ENCODE peak calls at places on chromosomes 1 and 21, in eight cellular contexts. One of them, this sample, is unnamed.

GRCh38 chr1:192901500-192901899 is 92.7 kb downstream of the RGS2 start:
- DNase-seq in body of pancreas: no peak
- DNase-seq in fibroblast of pulmonary artery: no peak
- DNase-seq in CD8-positive, alpha-beta T cell: no peak
- DNase-seq in GM06990: no peak
- DNase-seq in transverse colon: no peak
- DNase-seq in heart right ventricle: no peak
- DNase-seq in SK-N-SH: no peak
- DNase-seq in this sample: no peak

GRCh38 chr1:229907884-229908633 is 159.0 kb upstream of the GALNT2 start:
- DNase-seq in body of pancreas: no peak
- DNase-seq in fibroblast of pulmonary artery: no peak
- DNase-seq in CD8-positive, alpha-beta T cell: no peak
- DNase-seq in GM06990: no peak
- DNase-seq in transverse colon: no peak
- DNase-seq in heart right ventricle: no peak
- DNase-seq in SK-N-SH: no peak
- DNase-seq in this sample: no peak

GRCh38 chr1:36151845-36152203 is 2.5 kb upstream of the TRAPPC3 start:
- DNase-seq in body of pancreas: no peak
- DNase-seq in fibroblast of pulmonary artery: no peak
- DNase-seq in CD8-positive, alpha-beta T cell: peak
- DNase-seq in GM06990: peak
- DNase-seq in transverse colon: peak
- DNase-seq in heart right ventricle: peak
- DNase-seq in SK-N-SH: no peak
- DNase-seq in this sample: peak

GRCh38 chr1:12107718-12108117 is 44.6 kb downstream of the TNFRSF8 start:
- DNase-seq in body of pancreas: no peak
- DNase-seq in fibroblast of pulmonary artery: no peak
- DNase-seq in CD8-positive, alpha-beta T cell: no peak
- DNase-seq in GM06990: no peak
- DNase-seq in transverse colon: no peak
- DNase-seq in heart right ventricle: no peak
- DNase-seq in SK-N-SH: no peak
- DNase-seq in this sample: no peak

GRCh38 chr1:181255270-181255929 is 166.9 kb downstream of the IER5 start:
- DNase-seq in body of pancreas: peak
- DNase-seq in fibroblast of pulmonary artery: peak
- DNase-seq in CD8-positive, alpha-beta T cell: no peak
- DNase-seq in GM06990: no peak
- DNase-seq in transverse colon: no peak
- DNase-seq in heart right ventricle: no peak
- DNase-seq in SK-N-SH: no peak
- DNase-seq in this sample: no peak

GRCh38 chr1:108815566-108815965 is 41.3 kb downstream of the AKNAD1 start:
- DNase-seq in body of pancreas: no peak
- DNase-seq in fibroblast of pulmonary artery: peak
- DNase-seq in CD8-positive, alpha-beta T cell: no peak
- DNase-seq in GM06990: no peak
- DNase-seq in transverse colon: no peak
- DNase-seq in heart right ventricle: no peak
- DNase-seq in SK-N-SH: no peak
- DNase-seq in this sample: no peak

GRCh38 chr1:163161841-163162240 is 40.9 kb downstream of the RGS5 start:
- DNase-seq in body of pancreas: no peak
- DNase-seq in fibroblast of pulmonary artery: no peak
- DNase-seq in CD8-positive, alpha-beta T cell: no peak
- DNase-seq in GM06990: no peak
- DNase-seq in transverse colon: no peak
- DNase-seq in heart right ventricle: no peak
- DNase-seq in SK-N-SH: no peak
- DNase-seq in this sample: no peak

GRCh38 chr1:174953657-174954435 is 45.9 kb upstream of the CACYBP start:
- DNase-seq in body of pancreas: no peak
- DNase-seq in fibroblast of pulmonary artery: no peak
- DNase-seq in CD8-positive, alpha-beta T cell: no peak
- DNase-seq in GM06990: no peak
- DNase-seq in transverse colon: peak
- DNase-seq in heart right ventricle: no peak
- DNase-seq in SK-N-SH: peak
- DNase-seq in this sample: peak

GRCh38 chr1:184882649-184883303 is 91.5 kb downstream of the NIBAN1 start:
- DNase-seq in body of pancreas: no peak
- DNase-seq in fibroblast of pulmonary artery: peak
- DNase-seq in CD8-positive, alpha-beta T cell: no peak
- DNase-seq in GM06990: no peak
- DNase-seq in transverse colon: peak
- DNase-seq in heart right ventricle: no peak
- DNase-seq in SK-N-SH: no peak
- DNase-seq in this sample: peak

GRCh38 chr1:171751208-171751607 is 9.3 kb upstream of the VAMP4 start:
- DNase-seq in body of pancreas: no peak
- DNase-seq in fibroblast of pulmonary artery: no peak
- DNase-seq in CD8-positive, alpha-beta T cell: no peak
- DNase-seq in GM06990: no peak
- DNase-seq in transverse colon: no peak
- DNase-seq in heart right ventricle: no peak
- DNase-seq in SK-N-SH: no peak
- DNase-seq in this sample: peak

GRCh38 chr1:224245188-224245587 is 62.1 kb downstream of the DEGS1 start:
- DNase-seq in body of pancreas: no peak
- DNase-seq in fibroblast of pulmonary artery: peak
- DNase-seq in CD8-positive, alpha-beta T cell: peak
- DNase-seq in GM06990: peak
- DNase-seq in transverse colon: peak
- DNase-seq in heart right ventricle: peak
- DNase-seq in SK-N-SH: peak
- DNase-seq in this sample: peak

GRCh38 chr1:67646145-67647035 is 38.6 kb upstream of the GADD45A start:
- DNase-seq in body of pancreas: peak
- DNase-seq in fibroblast of pulmonary artery: peak
- DNase-seq in CD8-positive, alpha-beta T cell: no peak
- DNase-seq in GM06990: no peak
- DNase-seq in transverse colon: no peak
- DNase-seq in heart right ventricle: peak
- DNase-seq in SK-N-SH: peak
- DNase-seq in this sample: no peak

GRCh38 chr1:176989023-176989422 is 175.5 kb downstream of the ASTN1 start:
- DNase-seq in body of pancreas: no peak
- DNase-seq in fibroblast of pulmonary artery: peak
- DNase-seq in CD8-positive, alpha-beta T cell: no peak
- DNase-seq in GM06990: no peak
- DNase-seq in transverse colon: no peak
- DNase-seq in heart right ventricle: no peak
- DNase-seq in SK-N-SH: no peak
- DNase-seq in this sample: no peak

GRCh38 chr1:98119793-98120192 is 199.0 kb upstream of the DPYD start:
- DNase-seq in body of pancreas: peak
- DNase-seq in fibroblast of pulmonary artery: peak
- DNase-seq in CD8-positive, alpha-beta T cell: no peak
- DNase-seq in GM06990: no peak
- DNase-seq in transverse colon: no peak
- DNase-seq in heart right ventricle: no peak
- DNase-seq in SK-N-SH: no peak
- DNase-seq in this sample: peak

GRCh38 chr1:90687747-90688146 is 29.4 kb downstream of the BARHL2 start:
- DNase-seq in body of pancreas: no peak
- DNase-seq in fibroblast of pulmonary artery: no peak
- DNase-seq in CD8-positive, alpha-beta T cell: no peak
- DNase-seq in GM06990: no peak
- DNase-seq in transverse colon: no peak
- DNase-seq in heart right ventricle: no peak
- DNase-seq in SK-N-SH: no peak
- DNase-seq in this sample: no peak

GRCh38 chr1:228978486-228979324 is 243.4 kb downstream of the RHOU start:
- DNase-seq in body of pancreas: peak
- DNase-seq in fibroblast of pulmonary artery: peak
- DNase-seq in CD8-positive, alpha-beta T cell: no peak
- DNase-seq in GM06990: no peak
- DNase-seq in transverse colon: peak
- DNase-seq in heart right ventricle: no peak
- DNase-seq in SK-N-SH: peak
- DNase-seq in this sample: no peak

GRCh38 chr1:246161626-246162025 is 345.5 kb downstream of the SMYD3 start:
- DNase-seq in body of pancreas: no peak
- DNase-seq in fibroblast of pulmonary artery: peak
- DNase-seq in CD8-positive, alpha-beta T cell: no peak
- DNase-seq in GM06990: no peak
- DNase-seq in transverse colon: no peak
- DNase-seq in heart right ventricle: no peak
- DNase-seq in SK-N-SH: no peak
- DNase-seq in this sample: no peak

GRCh38 chr21:34009193-34009592 is 64.2 kb upstream of the MRPS6 start:
- DNase-seq in body of pancreas: no peak
- DNase-seq in fibroblast of pulmonary artery: no peak
- DNase-seq in CD8-positive, alpha-beta T cell: no peak
- DNase-seq in GM06990: no peak
- DNase-seq in transverse colon: no peak
- DNase-seq in heart right ventricle: no peak
- DNase-seq in SK-N-SH: no peak
- DNase-seq in this sample: no peak

GRCh38 chr21:34011660-34012059 is 61.7 kb upstream of the MRPS6 start:
- DNase-seq in body of pancreas: no peak
- DNase-seq in fibroblast of pulmonary artery: no peak
- DNase-seq in CD8-positive, alpha-beta T cell: no peak
- DNase-seq in GM06990: no peak
- DNase-seq in transverse colon: no peak
- DNase-seq in heart right ventricle: no peak
- DNase-seq in SK-N-SH: no peak
- DNase-seq in this sample: no peak

GRCh38 chr21:34004984-34005383 is 68.4 kb upstream of the MRPS6 start:
- DNase-seq in body of pancreas: no peak
- DNase-seq in fibroblast of pulmonary artery: no peak
- DNase-seq in CD8-positive, alpha-beta T cell: no peak
- DNase-seq in GM06990: no peak
- DNase-seq in transverse colon: no peak
- DNase-seq in heart right ventricle: peak
- DNase-seq in SK-N-SH: no peak
- DNase-seq in this sample: no peak

GRCh38 chr21:34006603-34007168 is 66.7 kb upstream of the MRPS6 start:
- DNase-seq in body of pancreas: no peak
- DNase-seq in fibroblast of pulmonary artery: no peak
- DNase-seq in CD8-positive, alpha-beta T cell: no peak
- DNase-seq in GM06990: no peak
- DNase-seq in transverse colon: no peak
- DNase-seq in heart right ventricle: no peak
- DNase-seq in SK-N-SH: no peak
- DNase-seq in this sample: no peak

GRCh38 chr21:34008618-34009017 is 64.8 kb upstream of the MRPS6 start:
- DNase-seq in body of pancreas: no peak
- DNase-seq in fibroblast of pulmonary artery: no peak
- DNase-seq in CD8-positive, alpha-beta T cell: no peak
- DNase-seq in GM06990: no peak
- DNase-seq in transverse colon: no peak
- DNase-seq in heart right ventricle: no peak
- DNase-seq in SK-N-SH: no peak
- DNase-seq in this sample: no peak
- TF ChIP-seq CTCF in body of pancreas: no peak
- TF ChIP-seq CTCF in fibroblast of pulmonary artery: no peak
- TF ChIP-seq CTCF in CD8-positive, alpha-beta T cell: no peak
- TF ChIP-seq CTCF in GM06990: no peak
- TF ChIP-seq CTCF in transverse colon: no peak
- TF ChIP-seq CTCF in heart right ventricle: no peak
- TF ChIP-seq CTCF in SK-N-SH: no peak
- TF ChIP-seq CTCF in this sample: no peak

DNA sequence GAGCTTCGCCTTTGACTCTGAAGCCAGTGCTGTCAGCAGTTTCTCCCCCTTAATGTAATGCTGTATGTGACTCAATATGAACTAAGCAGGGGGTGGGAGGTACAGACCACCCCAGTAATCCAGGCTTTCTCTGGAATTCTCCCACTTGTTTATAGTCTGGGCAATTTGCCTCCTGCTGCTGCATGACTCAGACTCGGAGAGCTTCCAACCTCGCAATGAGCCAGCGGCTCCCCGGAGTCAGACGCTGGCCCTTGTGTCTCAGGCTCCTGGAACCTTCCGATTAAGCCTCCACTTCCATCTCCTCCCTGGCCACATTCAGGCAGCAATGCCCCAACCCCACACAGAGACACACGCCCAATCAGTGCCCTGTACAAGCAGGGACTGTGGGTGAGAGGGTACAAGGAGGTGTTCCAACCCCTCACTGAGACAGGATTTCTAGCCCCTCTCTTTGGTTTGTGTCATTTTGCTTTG is 471.7 kb upstream of the VAMP3 start:
- DNase-seq in body of pancreas: peak
- DNase-seq in fibroblast of pulmonary artery: peak
- DNase-seq in CD8-positive, alpha-beta T cell: no peak
- DNase-seq in GM06990: no peak
- DNase-seq in transverse colon: peak
- DNase-seq in heart right ventricle: peak
- DNase-seq in SK-N-SH: no peak
- DNase-seq in this sample: no peak
- H3K4me3 ChIP-seq in body of pancreas: no peak
- H3K4me3 ChIP-seq in fibroblast of pulmonary artery: no peak
- H3K4me3 ChIP-seq in CD8-positive, alpha-beta T cell: no peak
- H3K4me3 ChIP-seq in GM06990: no peak
- H3K4me3 ChIP-seq in transverse colon: no peak
- H3K4me3 ChIP-seq in heart right ventricle: no peak
- H3K4me3 ChIP-seq in SK-N-SH: peak
- H3K4me3 ChIP-seq in this sample: no peak

DNA sequence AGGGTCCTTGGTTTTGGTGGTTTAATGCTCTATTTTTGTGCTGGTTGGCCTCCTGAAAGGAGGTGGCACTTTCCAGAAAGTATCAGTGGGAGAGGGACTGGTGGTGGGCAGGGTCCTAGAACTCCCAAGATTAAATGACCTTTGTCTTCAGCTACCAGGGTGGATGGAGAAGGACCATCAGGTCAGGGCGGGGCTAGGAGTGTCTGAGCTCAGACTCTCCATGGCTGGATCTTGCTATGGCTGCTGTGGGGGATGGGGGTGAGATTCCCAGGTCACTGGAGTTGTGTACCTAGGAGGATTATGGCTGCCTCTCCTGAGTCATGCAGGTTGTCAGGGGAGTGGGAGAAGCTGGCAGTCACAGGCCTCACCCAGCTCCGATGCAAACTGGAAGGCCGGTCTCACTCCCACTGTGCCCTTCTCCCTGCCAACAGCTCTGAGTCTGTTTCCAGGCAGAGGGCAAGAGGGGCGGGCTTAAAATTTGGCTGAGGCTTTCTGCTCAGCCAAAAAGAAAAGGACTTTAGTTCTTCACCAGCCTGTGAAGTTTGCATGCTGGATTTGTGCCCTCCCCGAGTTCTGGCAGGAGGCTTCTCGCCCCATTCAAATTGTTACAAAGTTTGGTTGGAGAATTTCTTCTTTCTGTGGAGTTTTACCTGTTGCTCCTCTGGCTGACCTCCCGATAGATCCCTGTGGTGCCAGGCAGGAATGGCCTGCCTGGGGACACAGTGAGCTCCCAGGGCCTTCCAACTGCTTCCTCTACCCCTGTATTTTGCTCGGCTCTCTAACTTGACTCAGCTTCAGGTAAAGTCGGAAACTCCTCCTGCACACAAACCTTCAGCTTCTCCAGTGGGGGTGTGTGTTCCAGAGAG is 13.1 kb upstream of the KYAT3 start:
- DNase-seq in body of pancreas: no peak
- DNase-seq in fibroblast of pulmonary artery: no peak
- DNase-seq in CD8-positive, alpha-beta T cell: no peak
- DNase-seq in GM06990: no peak
- DNase-seq in transverse colon: peak
- DNase-seq in heart right ventricle: no peak
- DNase-seq in SK-N-SH: no peak
- DNase-seq in this sample: no peak
- TF ChIP-seq CTCF in body of pancreas: no peak
- TF ChIP-seq CTCF in fibroblast of pulmonary artery: no peak
- TF ChIP-seq CTCF in CD8-positive, alpha-beta T cell: no peak
- TF ChIP-seq CTCF in GM06990: no peak
- TF ChIP-seq CTCF in transverse colon: no peak
- TF ChIP-seq CTCF in heart right ventricle: no peak
- TF ChIP-seq CTCF in SK-N-SH: no peak
- TF ChIP-seq CTCF in this sample: no peak

GRCh38 chr1:6578624-6579373 is 995 bp upstream of the ZBTB48 start:
- DNase-seq in body of pancreas: no peak
- DNase-seq in fibroblast of pulmonary artery: no peak
- DNase-seq in CD8-positive, alpha-beta T cell: no peak
- DNase-seq in GM06990: no peak
- DNase-seq in transverse colon: no peak
- DNase-seq in heart right ventricle: no peak
- DNase-seq in SK-N-SH: peak
- DNase-seq in this sample: no peak
- H3K4me3 ChIP-seq in body of pancreas: no peak
- H3K4me3 ChIP-seq in fibroblast of pulmonary artery: no peak
- H3K4me3 ChIP-seq in CD8-positive, alpha-beta T cell: peak
- H3K4me3 ChIP-seq in GM06990: no peak
- H3K4me3 ChIP-seq in transverse colon: no peak
- H3K4me3 ChIP-seq in heart right ventricle: peak
- H3K4me3 ChIP-seq in SK-N-SH: peak
- H3K4me3 ChIP-seq in this sample: no peak